ENCODE peak calls at places on chromosomes 4 and X, in eight cellular contexts. B, M, W, U, F, N, Y and K are unnamed samples.

GRCh38 chr4:6589444-6589843 is 14.5 kb downstream of the MAN2B2 start:
- DNase-seq in B (no peak), M (no peak), W (no peak), U (no peak), F (no peak), N (no peak), Y (no peak), K (no peak)

GRCh38 chr4:2441393-2442174 is 22.8 kb downstream of the CFAP99 start:
- DNase-seq in B (peak; percentile 49), M (no peak), W (peak; percentile 93), U (no peak), F (peak; percentile 32), N (peak; percentile 49), Y (no peak), K (peak; percentile 88)

GRCh38 chrX:43860646-43861370 is 21.4 kb downstream of the MAOB start:
- DNase-seq in B (no peak), M (no peak), W (no peak), U (no peak), F (no peak), N (peak; percentile 47), Y (no peak), K (no peak)

GRCh38 chr4:74433043-74433442 is 11.9 kb upstream of the AREG start:
- DNase-seq in B (no peak), M (no peak), W (no peak), U (no peak), F (no peak), N (peak; percentile 65), Y (no peak), K (no peak)

GRCh38 chrX:2550288-2551020 is 49.7 kb upstream of the DHRSX start:
- DNase-seq in B (no peak), M (no peak), W (no peak), U (no peak), F (no peak), N (no peak), Y (no peak), K (no peak)

GRCh38 chrX:107577933-107578332 is 50.4 kb upstream of the PRPS1 start:
- DNase-seq in B (no peak), M (no peak), W (no peak), U (no peak), F (no peak), N (no peak), Y (no peak), K (no peak)

GRCh38 chr4:183700407-183700806 is 41.3 kb downstream of the TRAPPC11 start:
- DNase-seq in B (no peak), M (no peak), W (no peak), U (no peak), F (no peak), N (no peak), Y (no peak), K (no peak)

GRCh38 chr4:61500883-61501282 is 300.8 kb downstream of the ADGRL3 start:
- DNase-seq in B (peak; percentile 0), M (no peak), W (no peak), U (no peak), F (peak; percentile 28), N (peak; percentile 37), Y (no peak), K (no peak)

GRCh38 chrX:46758163-46758955 is 559 bp downstream of the SLC9A7 start:
- DNase-seq in B (peak; percentile 14), M (no peak), W (peak; percentile 8), U (no peak), F (no peak), N (peak; percentile 34), Y (no peak), K (no peak)

GRCh38 chr4:86108834-86109233 is 251.0 kb downstream of the MAPK10 start:
- DNase-seq in B (no peak), M (no peak), W (no peak), U (no peak), F (no peak), N (no peak), Y (no peak), K (no peak)

GRCh38 chr4:186029731-186030421 is 39.1 kb upstream of the TLR3 start:
- DNase-seq in B (no peak), M (no peak), W (peak; percentile 42), U (no peak), F (peak; percentile 33), N (peak; percentile 83), Y (peak; percentile 64), K (no peak)

GRCh38 chrX:10615931-10616780 is 4.2 kb downstream of the MID1 start:
- DNase-seq in B (peak; percentile 9), M (no peak), W (peak; percentile 23), U (no peak), F (peak; percentile 1), N (peak; percentile 68), Y (peak; percentile 24), K (peak; percentile 72)

GRCh38 chr4:24849662-24850280 is 54.4 kb downstream of the SOD3 start:
- DNase-seq in B (no peak), M (no peak), W (no peak), U (no peak), F (no peak), N (no peak), Y (no peak), K (no peak)

GRCh38 chrX:45980726-45981125 is 564.5 kb downstream of the ZNF674 start:
- DNase-seq in B (no peak), M (no peak), W (no peak), U (no peak), F (no peak), N (peak; percentile 36), Y (no peak), K (no peak)

GRCh38 chr4:152778656-152779512 is 646 bp downstream of the TIGD4 start:
- DNase-seq in B (peak; percentile 40), M (no peak), W (peak; percentile 14), U (no peak), F (no peak), N (peak; percentile 15), Y (no peak), K (peak; percentile 55)

GRCh38 chrX:110992611-110993010 is 103.4 kb upstream of the PAK3 start:
- DNase-seq in B (no peak), M (no peak), W (peak; percentile 46), U (no peak), F (peak; percentile 8), N (peak; percentile 25), Y (no peak), K (peak; percentile 70)

GRCh38 chr4:135383889-135384288 is 1182.3 kb upstream of the PABPC4L start:
- DNase-seq in B (no peak), M (no peak), W (no peak), U (no peak), F (no peak), N (no peak), Y (no peak), K (no peak)

GRCh38 chrX:40273356-40274050 is 175.7 kb upstream of the BCOR start:
- DNase-seq in B (no peak), M (no peak), W (no peak), U (no peak), F (no peak), N (no peak), Y (peak; percentile 40), K (peak; percentile 94)

GRCh38 chr4:1554876-1555265 is 129.2 kb downstream of the FAM53A start:
- DNase-seq in B (no peak), M (no peak), W (no peak), U (no peak), F (no peak), N (no peak), Y (no peak), K (no peak)

GRCh38 chr4:105509291-105509690 is 35.4 kb upstream of the PPA2 start:
- DNase-seq in B (no peak), M (no peak), W (no peak), U (no peak), F (no peak), N (no peak), Y (no peak), K (no peak)

GRCh38 chr4:152709675-152710438 is 30.1 kb upstream of the TMEM154 start:
- DNase-seq in B (no peak), M (no peak), W (no peak), U (no peak), F (no peak), N (peak; percentile 4), Y (no peak), K (peak; percentile 65)

GRCh38 chr4:80535551-80535950 is 200.0 kb downstream of the CFAP299 start:
- DNase-seq in B (no peak), M (no peak), W (no peak), U (no peak), F (no peak), N (no peak), Y (no peak), K (no peak)

GRCh38 chrX:52852110-52852872 is 15.6 kb downstream of the XAGE3 start:
- DNase-seq in B (no peak), M (peak; percentile 20), W (no peak), U (no peak), F (no peak), N (peak; percentile 26), Y (no peak), K (no peak)

GRCh38 chr4:184267673-184268573 is 50.2 kb upstream of the ENPP6 start:
- DNase-seq in B (peak; percentile 82), M (peak; percentile 85), W (no peak), U (peak; percentile 26), F (no peak), N (peak; percentile 96), Y (no peak), K (peak; percentile 56)

GRCh38 chr4:179880756-179881155 is 2362.4 kb upstream of the TENM3 start:
- DNase-seq in B (no peak), M (no peak), W (no peak), U (no peak), F (no peak), N (no peak), Y (no peak), K (no peak)

GRCh38 chr4:15799703-15800102 is 21.6 kb downstream of the CD38 start:
- DNase-seq in B (no peak), M (no peak), W (no peak), U (no peak), F (no peak), N (no peak), Y (no peak), K (no peak)

GRCh38 chrX:19225906-19226305 is 103.6 kb upstream of the ADGRG2 start:
- DNase-seq in B (no peak), M (no peak), W (peak; percentile 29), U (no peak), F (no peak), N (no peak), Y (no peak), K (no peak)

GRCh38 chrX:133726642-133727041 is 258.8 kb downstream of the GPC3 start:
- DNase-seq in B (peak; percentile 13), M (no peak), W (no peak), U (no peak), F (no peak), N (no peak), Y (no peak), K (no peak)

GRCh38 chrX:36908801-36909403 is 99.3 kb upstream of the FAM47C start:
- DNase-seq in B (peak; percentile 24), M (peak; percentile 15), W (peak; percentile 15), U (no peak), F (peak; percentile 27), N (peak; percentile 40), Y (no peak), K (no peak)

GRCh38 chr4:19944251-19944650 is 307.5 kb upstream of the SLIT2 start:
- DNase-seq in B (no peak), M (no peak), W (no peak), U (no peak), F (no peak), N (no peak), Y (no peak), K (no peak)

GRCh38 chr4:183399616-183400015 is 44.8 kb upstream of the CDKN2AIP start:
- DNase-seq in B (no peak), M (no peak), W (no peak), U (no peak), F (no peak), N (no peak), Y (no peak), K (peak; percentile 48)